ENCODE peak calls at places on chromosomes 1 and 21, in nine cellular contexts. One of them, this sample, is unnamed.

GRCh38 chr1:67463298-67463960 is 33.2 kb upstream of the SERBP1 start:
- DNase-seq in KG1: no peak
- DNase-seq in activated CD4-positive, CD25-positive, alpha-beta regulatory T cell: no peak
- DNase-seq in NCI-H345: peak
- DNase-seq in transverse colon: no peak
- DNase-seq in astrocyte of the spinal cord: peak
- DNase-seq in OCI-LY7: no peak
- DNase-seq in IMR-90: peak
- DNase-seq in coronary artery: no peak
- DNase-seq in this sample: no peak

GRCh38 chr1:42035205-42035829 is 116.6 kb upstream of the HIVEP3 start:
- DNase-seq in KG1: peak
- DNase-seq in activated CD4-positive, CD25-positive, alpha-beta regulatory T cell: no peak
- DNase-seq in NCI-H345: peak
- DNase-seq in transverse colon: no peak
- DNase-seq in astrocyte of the spinal cord: peak
- DNase-seq in OCI-LY7: peak
- DNase-seq in IMR-90: peak
- DNase-seq in coronary artery: peak
- DNase-seq in this sample: peak

GRCh38 chr1:203060115-203060514 is 25.7 kb downstream of the MYOG start:
- DNase-seq in KG1: no peak
- DNase-seq in activated CD4-positive, CD25-positive, alpha-beta regulatory T cell: no peak
- DNase-seq in NCI-H345: no peak
- DNase-seq in transverse colon: no peak
- DNase-seq in astrocyte of the spinal cord: no peak
- DNase-seq in OCI-LY7: no peak
- DNase-seq in IMR-90: no peak
- DNase-seq in coronary artery: no peak
- DNase-seq in this sample: no peak

GRCh38 chr1:39981957-39982356 is 27.0 kb downstream of the MFSD2A start:
- DNase-seq in KG1: no peak
- DNase-seq in activated CD4-positive, CD25-positive, alpha-beta regulatory T cell: no peak
- DNase-seq in NCI-H345: no peak
- DNase-seq in transverse colon: peak
- DNase-seq in astrocyte of the spinal cord: peak
- DNase-seq in OCI-LY7: no peak
- DNase-seq in IMR-90: peak
- DNase-seq in coronary artery: no peak
- DNase-seq in this sample: peak

GRCh38 chr1:19735419-19736127 is 64.1 kb downstream of the TMCO4 start:
- DNase-seq in KG1: no peak
- DNase-seq in activated CD4-positive, CD25-positive, alpha-beta regulatory T cell: no peak
- DNase-seq in NCI-H345: no peak
- DNase-seq in transverse colon: peak
- DNase-seq in astrocyte of the spinal cord: peak
- DNase-seq in OCI-LY7: no peak
- DNase-seq in IMR-90: peak
- DNase-seq in coronary artery: no peak
- DNase-seq in this sample: peak

GRCh38 chr1:81702903-81703302 is 97.8 kb upstream of the ADGRL2 start:
- DNase-seq in KG1: no peak
- DNase-seq in activated CD4-positive, CD25-positive, alpha-beta regulatory T cell: no peak
- DNase-seq in NCI-H345: no peak
- DNase-seq in transverse colon: no peak
- DNase-seq in astrocyte of the spinal cord: peak
- DNase-seq in OCI-LY7: no peak
- DNase-seq in IMR-90: peak
- DNase-seq in coronary artery: no peak
- DNase-seq in this sample: no peak

GRCh38 chr1:23964790-23965740 is 5.4 kb downstream of the PNRC2 start:
- DNase-seq in KG1: no peak
- DNase-seq in activated CD4-positive, CD25-positive, alpha-beta regulatory T cell: no peak
- DNase-seq in NCI-H345: no peak
- DNase-seq in transverse colon: no peak
- DNase-seq in astrocyte of the spinal cord: peak
- DNase-seq in OCI-LY7: no peak
- DNase-seq in IMR-90: peak
- DNase-seq in coronary artery: no peak
- DNase-seq in this sample: no peak

GRCh38 chr1:58047265-58047858 is 499.2 kb downstream of the OMA1 start:
- DNase-seq in KG1: no peak
- DNase-seq in activated CD4-positive, CD25-positive, alpha-beta regulatory T cell: no peak
- DNase-seq in NCI-H345: peak
- DNase-seq in transverse colon: peak
- DNase-seq in astrocyte of the spinal cord: no peak
- DNase-seq in OCI-LY7: peak
- DNase-seq in IMR-90: no peak
- DNase-seq in coronary artery: no peak
- DNase-seq in this sample: no peak

GRCh38 chr1:25118554-25118953 is 113.7 kb downstream of the SYF2 start:
- DNase-seq in KG1: no peak
- DNase-seq in activated CD4-positive, CD25-positive, alpha-beta regulatory T cell: no peak
- DNase-seq in NCI-H345: no peak
- DNase-seq in transverse colon: no peak
- DNase-seq in astrocyte of the spinal cord: no peak
- DNase-seq in OCI-LY7: no peak
- DNase-seq in IMR-90: no peak
- DNase-seq in coronary artery: no peak
- DNase-seq in this sample: no peak

GRCh38 chr1:62823556-62823955 is 39.6 kb downstream of the ATG4C start:
- DNase-seq in KG1: no peak
- DNase-seq in activated CD4-positive, CD25-positive, alpha-beta regulatory T cell: no peak
- DNase-seq in NCI-H345: no peak
- DNase-seq in transverse colon: no peak
- DNase-seq in astrocyte of the spinal cord: peak
- DNase-seq in OCI-LY7: no peak
- DNase-seq in IMR-90: peak
- DNase-seq in coronary artery: no peak
- DNase-seq in this sample: no peak

GRCh38 chr1:25862785-25863485 is 3.7 kb upstream of the AUNIP start:
- DNase-seq in KG1: no peak
- DNase-seq in activated CD4-positive, CD25-positive, alpha-beta regulatory T cell: no peak
- DNase-seq in NCI-H345: no peak
- DNase-seq in transverse colon: no peak
- DNase-seq in astrocyte of the spinal cord: no peak
- DNase-seq in OCI-LY7: no peak
- DNase-seq in IMR-90: no peak
- DNase-seq in coronary artery: no peak
- DNase-seq in this sample: no peak

GRCh38 chr1:203346755-203347102 is 4.2 kb downstream of the FMOD start:
- DNase-seq in KG1: no peak
- DNase-seq in activated CD4-positive, CD25-positive, alpha-beta regulatory T cell: no peak
- DNase-seq in NCI-H345: no peak
- DNase-seq in transverse colon: no peak
- DNase-seq in astrocyte of the spinal cord: no peak
- DNase-seq in OCI-LY7: no peak
- DNase-seq in IMR-90: no peak
- DNase-seq in coronary artery: no peak
- DNase-seq in this sample: no peak

GRCh38 chr1:33141216-33141615 is 40.6 kb downstream of the TRIM62 start:
- DNase-seq in KG1: no peak
- DNase-seq in activated CD4-positive, CD25-positive, alpha-beta regulatory T cell: no peak
- DNase-seq in NCI-H345: no peak
- DNase-seq in transverse colon: no peak
- DNase-seq in astrocyte of the spinal cord: no peak
- DNase-seq in OCI-LY7: no peak
- DNase-seq in IMR-90: no peak
- DNase-seq in coronary artery: no peak
- DNase-seq in this sample: no peak

GRCh38 chr1:29870621-29871020 is 634.3 kb downstream of the PTPRU start:
- DNase-seq in KG1: no peak
- DNase-seq in activated CD4-positive, CD25-positive, alpha-beta regulatory T cell: no peak
- DNase-seq in NCI-H345: no peak
- DNase-seq in transverse colon: no peak
- DNase-seq in astrocyte of the spinal cord: no peak
- DNase-seq in OCI-LY7: no peak
- DNase-seq in IMR-90: no peak
- DNase-seq in coronary artery: no peak
- DNase-seq in this sample: no peak

GRCh38 chr1:30700528-30701265 is 22.7 kb downstream of the MATN1 start:
- DNase-seq in KG1: no peak
- DNase-seq in activated CD4-positive, CD25-positive, alpha-beta regulatory T cell: no peak
- DNase-seq in NCI-H345: no peak
- DNase-seq in transverse colon: peak
- DNase-seq in astrocyte of the spinal cord: peak
- DNase-seq in OCI-LY7: no peak
- DNase-seq in IMR-90: peak
- DNase-seq in coronary artery: no peak
- DNase-seq in this sample: peak

GRCh38 chr1:180482425-180483275 is 19.7 kb downstream of the ACBD6 start:
- DNase-seq in KG1: peak
- DNase-seq in activated CD4-positive, CD25-positive, alpha-beta regulatory T cell: no peak
- DNase-seq in NCI-H345: peak
- DNase-seq in transverse colon: no peak
- DNase-seq in astrocyte of the spinal cord: peak
- DNase-seq in OCI-LY7: peak
- DNase-seq in IMR-90: peak
- DNase-seq in coronary artery: no peak
- DNase-seq in this sample: peak

GRCh38 chr1:31764307-31765040 is at the start of gene ADGRB2:
- DNase-seq in KG1: no peak
- DNase-seq in activated CD4-positive, CD25-positive, alpha-beta regulatory T cell: no peak
- DNase-seq in NCI-H345: peak
- DNase-seq in transverse colon: no peak
- DNase-seq in astrocyte of the spinal cord: no peak
- DNase-seq in OCI-LY7: peak
- DNase-seq in IMR-90: no peak
- DNase-seq in coronary artery: no peak
- DNase-seq in this sample: no peak

GRCh38 chr1:92291372-92291999 is 7.3 kb downstream of the GLMN start:
- DNase-seq in KG1: no peak
- DNase-seq in activated CD4-positive, CD25-positive, alpha-beta regulatory T cell: no peak
- DNase-seq in NCI-H345: peak
- DNase-seq in transverse colon: no peak
- DNase-seq in astrocyte of the spinal cord: peak
- DNase-seq in OCI-LY7: peak
- DNase-seq in IMR-90: peak
- DNase-seq in coronary artery: no peak
- DNase-seq in this sample: peak

GRCh38 chr1:156961709-156962108 is 41.3 kb downstream of the LRRC71 start:
- DNase-seq in KG1: no peak
- DNase-seq in activated CD4-positive, CD25-positive, alpha-beta regulatory T cell: no peak
- DNase-seq in NCI-H345: no peak
- DNase-seq in transverse colon: no peak
- DNase-seq in astrocyte of the spinal cord: no peak
- DNase-seq in OCI-LY7: peak
- DNase-seq in IMR-90: no peak
- DNase-seq in coronary artery: no peak
- DNase-seq in this sample: peak

GRCh38 chr21:45138199-45139002 is 64.0 kb downstream of the ADARB1 start:
- DNase-seq in KG1: peak
- DNase-seq in activated CD4-positive, CD25-positive, alpha-beta regulatory T cell: peak
- DNase-seq in NCI-H345: peak
- DNase-seq in transverse colon: peak
- DNase-seq in astrocyte of the spinal cord: peak
- DNase-seq in OCI-LY7: peak
- DNase-seq in IMR-90: peak
- DNase-seq in coronary artery: peak
- DNase-seq in this sample: peak

GRCh38 chr1:246142320-246142893 is 364.7 kb downstream of the SMYD3 start:
- DNase-seq in KG1: no peak
- DNase-seq in activated CD4-positive, CD25-positive, alpha-beta regulatory T cell: no peak
- DNase-seq in NCI-H345: no peak
- DNase-seq in transverse colon: no peak
- DNase-seq in astrocyte of the spinal cord: peak
- DNase-seq in OCI-LY7: no peak
- DNase-seq in IMR-90: peak
- DNase-seq in coronary artery: no peak
- DNase-seq in this sample: peak

GRCh38 chr1:161088587-161089110 is 709 bp downstream of the NECTIN4 start:
- DNase-seq in KG1: no peak
- DNase-seq in activated CD4-positive, CD25-positive, alpha-beta regulatory T cell: no peak
- DNase-seq in NCI-H345: no peak
- DNase-seq in transverse colon: no peak
- DNase-seq in astrocyte of the spinal cord: peak
- DNase-seq in OCI-LY7: no peak
- DNase-seq in IMR-90: peak
- DNase-seq in coronary artery: no peak
- DNase-seq in this sample: no peak

GRCh38 chr1:213464786-213465460 is 413.9 kb downstream of the RPS6KC1 start:
- DNase-seq in KG1: no peak
- DNase-seq in activated CD4-positive, CD25-positive, alpha-beta regulatory T cell: no peak
- DNase-seq in NCI-H345: no peak
- DNase-seq in transverse colon: no peak
- DNase-seq in astrocyte of the spinal cord: no peak
- DNase-seq in OCI-LY7: no peak
- DNase-seq in IMR-90: no peak
- DNase-seq in coronary artery: no peak
- DNase-seq in this sample: no peak

GRCh38 chr1:184755226-184756065 is 788 bp upstream of the EDEM3 start:
- DNase-seq in KG1: no peak
- DNase-seq in activated CD4-positive, CD25-positive, alpha-beta regulatory T cell: no peak
- DNase-seq in NCI-H345: peak
- DNase-seq in transverse colon: peak
- DNase-seq in astrocyte of the spinal cord: peak
- DNase-seq in OCI-LY7: peak
- DNase-seq in IMR-90: no peak
- DNase-seq in coronary artery: no peak
- DNase-seq in this sample: no peak

GRCh38 chr1:62070384-62071011 is 124.2 kb upstream of the L1TD1 start:
- DNase-seq in KG1: no peak
- DNase-seq in activated CD4-positive, CD25-positive, alpha-beta regulatory T cell: no peak
- DNase-seq in NCI-H345: no peak
- DNase-seq in transverse colon: no peak
- DNase-seq in astrocyte of the spinal cord: peak
- DNase-seq in OCI-LY7: no peak
- DNase-seq in IMR-90: peak
- DNase-seq in coronary artery: no peak
- DNase-seq in this sample: no peak

GRCh38 chr1:47656719-47657685 is 219.2 kb downstream of the FOXD2 start:
- DNase-seq in KG1: no peak
- DNase-seq in activated CD4-positive, CD25-positive, alpha-beta regulatory T cell: no peak
- DNase-seq in NCI-H345: no peak
- DNase-seq in transverse colon: no peak
- DNase-seq in astrocyte of the spinal cord: peak
- DNase-seq in OCI-LY7: no peak
- DNase-seq in IMR-90: peak
- DNase-seq in coronary artery: peak
- DNase-seq in this sample: no peak

GRCh38 chr1:31111290-31111951 is 45.9 kb upstream of the PUM1 start:
- DNase-seq in KG1: no peak
- DNase-seq in activated CD4-positive, CD25-positive, alpha-beta regulatory T cell: no peak
- DNase-seq in NCI-H345: no peak
- DNase-seq in transverse colon: peak
- DNase-seq in astrocyte of the spinal cord: peak
- DNase-seq in OCI-LY7: no peak
- DNase-seq in IMR-90: peak
- DNase-seq in coronary artery: no peak
- DNase-seq in this sample: no peak

GRCh38 chr1:150613061-150613920 is 16.1 kb downstream of the ENSA start:
- DNase-seq in KG1: peak
- DNase-seq in activated CD4-positive, CD25-positive, alpha-beta regulatory T cell: no peak
- DNase-seq in NCI-H345: peak
- DNase-seq in transverse colon: peak
- DNase-seq in astrocyte of the spinal cord: peak
- DNase-seq in OCI-LY7: peak
- DNase-seq in IMR-90: peak
- DNase-seq in coronary artery: no peak
- DNase-seq in this sample: peak

GRCh38 chr1:6917067-6917466 is 131.8 kb downstream of the CAMTA1 start:
- DNase-seq in KG1: no peak
- DNase-seq in activated CD4-positive, CD25-positive, alpha-beta regulatory T cell: no peak
- DNase-seq in NCI-H345: no peak
- DNase-seq in transverse colon: peak
- DNase-seq in astrocyte of the spinal cord: no peak
- DNase-seq in OCI-LY7: no peak
- DNase-seq in IMR-90: no peak
- DNase-seq in coronary artery: no peak
- DNase-seq in this sample: no peak

GRCh38 chr1:156896490-156897033 is 3.0 kb downstream of the PEAR1 start:
- DNase-seq in KG1: no peak
- DNase-seq in activated CD4-positive, CD25-positive, alpha-beta regulatory T cell: no peak
- DNase-seq in NCI-H345: no peak
- DNase-seq in transverse colon: no peak
- DNase-seq in astrocyte of the spinal cord: peak
- DNase-seq in OCI-LY7: no peak
- DNase-seq in IMR-90: peak
- DNase-seq in coronary artery: peak
- DNase-seq in this sample: peak

GRCh38 chr21:34635307-34635706 is 20.4 kb upstream of the RCAN1 start:
- DNase-seq in KG1: no peak
- DNase-seq in activated CD4-positive, CD25-positive, alpha-beta regulatory T cell: no peak
- DNase-seq in NCI-H345: no peak
- DNase-seq in transverse colon: no peak
- DNase-seq in astrocyte of the spinal cord: no peak
- DNase-seq in OCI-LY7: no peak
- DNase-seq in IMR-90: no peak
- DNase-seq in coronary artery: peak
- DNase-seq in this sample: no peak

This sample was measured in H4.